ENCODE peak calls at places on chromosome 11, in eight cellular contexts. One of them, this sample, is unnamed.
A peak's percentile ranks its signal among the peaks of the same experiment; 100 is the strongest.

GRCh38 chr11:10305964-10306918 is 1.4 kb downstream of the ADM start:
- DNase-seq in fibroblast of villous mesenchyme: no peak
- DNase-seq in nucleus accumbens: no peak
- DNase-seq in HFFc6: no peak
- DNase-seq in HEK293T: no peak
- DNase-seq in amygdala: no peak
- DNase-seq in fibroblast of gingiva: peak; percentile 26
- DNase-seq in Panc1: no peak
- DNase-seq in this sample: peak; percentile 27

GRCh38 chr11:2459796-2460531 is 15.2 kb downstream of the KCNQ1 start:
- DNase-seq in fibroblast of villous mesenchyme: no peak
- DNase-seq in nucleus accumbens: no peak
- DNase-seq in fibroblast of gingiva: no peak
- DNase-seq in amygdala: no peak
- DNase-seq in Panc1: no peak
- DNase-seq in HFFc6: no peak
- DNase-seq in HEK293T: no peak
- DNase-seq in this sample: no peak

GRCh38 chr11:120952503-120953229 is 71.2 kb upstream of the TBCEL start:
- DNase-seq in nucleus accumbens: peak; percentile 79
- DNase-seq in HEK293T: peak; percentile 88
- DNase-seq in HFFc6: peak; percentile 58
- DNase-seq in amygdala: peak; percentile 65
- DNase-seq in fibroblast of gingiva: peak; percentile 54
- DNase-seq in Panc1: peak; percentile 51
- DNase-seq in fibroblast of villous mesenchyme: peak; percentile 65
- DNase-seq in this sample: peak; percentile 65

GRCh38 chr11:126139541-126140091 is 71.8 kb downstream of the RPUSD4 start:
- DNase-seq in amygdala: no peak
- DNase-seq in HEK293T: no peak
- DNase-seq in fibroblast of gingiva: peak; percentile 57
- DNase-seq in Panc1: no peak
- DNase-seq in fibroblast of villous mesenchyme: peak; percentile 77
- DNase-seq in nucleus accumbens: no peak
- DNase-seq in HFFc6: no peak
- DNase-seq in this sample: peak; percentile 77

GRCh38 chr11:21975242-21975641 is 217.6 kb upstream of the ANO5 start:
- DNase-seq in Panc1: no peak
- DNase-seq in fibroblast of gingiva: no peak
- DNase-seq in nucleus accumbens: no peak
- DNase-seq in HFFc6: no peak
- DNase-seq in amygdala: no peak
- DNase-seq in fibroblast of villous mesenchyme: no peak
- DNase-seq in HEK293T: no peak
- DNase-seq in this sample: no peak

GRCh38 chr11:112085822-112086421 is 634 bp downstream of the TIMM8B start:
- DNase-seq in HFFc6: peak; percentile 22
- DNase-seq in nucleus accumbens: no peak
- DNase-seq in fibroblast of villous mesenchyme: peak; percentile 24
- DNase-seq in amygdala: no peak
- DNase-seq in fibroblast of gingiva: peak; percentile 7
- DNase-seq in Panc1: peak; percentile 28
- DNase-seq in HEK293T: peak; percentile 49
- DNase-seq in this sample: peak; percentile 20

GRCh38 chr11:71542856-71543743 is 5.1 kb upstream of the KRTAP5-9 start:
- DNase-seq in Panc1: no peak
- DNase-seq in HEK293T: no peak
- DNase-seq in amygdala: no peak
- DNase-seq in fibroblast of villous mesenchyme: no peak
- DNase-seq in fibroblast of gingiva: no peak
- DNase-seq in nucleus accumbens: no peak
- DNase-seq in HFFc6: no peak
- DNase-seq in this sample: no peak

GRCh38 chr11:118142809-118143208 is 9.8 kb downstream of the SCN4B start:
- DNase-seq in HEK293T: no peak
- DNase-seq in HFFc6: no peak
- DNase-seq in amygdala: no peak
- DNase-seq in Panc1: no peak
- DNase-seq in nucleus accumbens: no peak
- DNase-seq in fibroblast of villous mesenchyme: no peak
- DNase-seq in fibroblast of gingiva: no peak
- DNase-seq in this sample: no peak

GRCh38 chr11:20158597-20159257 is 1.5 kb downstream of the DBX1 start:
- DNase-seq in nucleus accumbens: peak; percentile 9
- DNase-seq in HFFc6: peak; percentile 43
- DNase-seq in fibroblast of gingiva: peak; percentile 32
- DNase-seq in HEK293T: peak; percentile 62
- DNase-seq in Panc1: no peak
- DNase-seq in fibroblast of villous mesenchyme: peak; percentile 56
- DNase-seq in amygdala: peak; percentile 7
- DNase-seq in this sample: peak; percentile 40

GRCh38 chr11:107044503-107044902 is 26.2 kb upstream of the GUCY1A2 start:
- DNase-seq in nucleus accumbens: no peak
- DNase-seq in Panc1: no peak
- DNase-seq in amygdala: no peak
- DNase-seq in HFFc6: no peak
- DNase-seq in HEK293T: no peak
- DNase-seq in fibroblast of gingiva: no peak
- DNase-seq in fibroblast of villous mesenchyme: no peak
- DNase-seq in this sample: no peak

GRCh38 chr11:44264126-44264749 is 45.7 kb downstream of the ALX4 start:
- DNase-seq in Panc1: no peak
- DNase-seq in amygdala: no peak
- DNase-seq in HFFc6: no peak
- DNase-seq in HEK293T: no peak
- DNase-seq in nucleus accumbens: no peak
- DNase-seq in fibroblast of gingiva: no peak
- DNase-seq in fibroblast of villous mesenchyme: no peak
- DNase-seq in this sample: no peak

GRCh38 chr11:64224151-64224890 is 1.7 kb downstream of the TRPT1 start:
- DNase-seq in nucleus accumbens: no peak
- DNase-seq in amygdala: no peak
- DNase-seq in fibroblast of villous mesenchyme: no peak
- DNase-seq in fibroblast of gingiva: no peak
- DNase-seq in HFFc6: no peak
- DNase-seq in HEK293T: no peak
- DNase-seq in Panc1: no peak
- DNase-seq in this sample: no peak

GRCh38 chr11:94791216-94791889 is 23.2 kb downstream of the AMOTL1 start:
- DNase-seq in fibroblast of villous mesenchyme: no peak
- DNase-seq in HFFc6: no peak
- DNase-seq in nucleus accumbens: no peak
- DNase-seq in amygdala: no peak
- DNase-seq in fibroblast of gingiva: no peak
- DNase-seq in Panc1: no peak
- DNase-seq in HEK293T: no peak
- DNase-seq in this sample: no peak

GRCh38 chr11:68040121-68040956 is 1.5 kb downstream of the TCIRG1 start:
- DNase-seq in amygdala: no peak
- DNase-seq in fibroblast of gingiva: peak; percentile 73
- DNase-seq in Panc1: no peak
- DNase-seq in HFFc6: peak; percentile 42
- DNase-seq in HEK293T: no peak
- DNase-seq in nucleus accumbens: no peak
- DNase-seq in fibroblast of villous mesenchyme: peak; percentile 94
- DNase-seq in this sample: peak; percentile 48

GRCh38 chr11:71478216-71478840 is 25.3 kb downstream of the NADSYN1 start:
- DNase-seq in HEK293T: no peak
- DNase-seq in Panc1: no peak
- DNase-seq in amygdala: no peak
- DNase-seq in HFFc6: no peak
- DNase-seq in nucleus accumbens: no peak
- DNase-seq in fibroblast of gingiva: no peak
- DNase-seq in fibroblast of villous mesenchyme: no peak
- DNase-seq in this sample: no peak

This sample was measured in MG63.